ENCODE peak calls at places on chromosomes 7 and 10, in five cellular contexts. D is lower lobe of right lung, C is bronchial epithelial cell, G is AG04450, T is Calu3. M is an unnamed sample.

GRCh38 chr7:29265208-29265923 is 70.8 kb downstream of the CHN2 start:
- DNase-seq in T (no peak), G (no peak), D (no peak), C (peak), M (peak)

GRCh38 chr10:110056822-110057221 is 49.0 kb downstream of the ADD3 start:
- DNase-seq in C (no peak), D (no peak), T (no peak), G (no peak), M (no peak)

GRCh38 chr10:122419890-122420623 is 34.4 kb upstream of the ARMS2 start:
- DNase-seq in C (peak), T (no peak), G (peak), D (no peak), M (no peak)

GRCh38 chr10:36602374-36602773 is 523.0 kb upstream of the ANKRD30A start:
- DNase-seq in G (peak), C (peak), D (no peak), T (no peak), M (no peak)

GRCh38 chr10:71766717-71767419 is 6.5 kb downstream of the VSIR start:
- DNase-seq in D (peak), T (peak), C (peak), G (peak), M (peak)

GRCh38 chr10:74223755-74224530 is 72.9 kb downstream of the ADK start:
- DNase-seq in D (no peak), T (no peak), C (peak), G (no peak), M (no peak)

GRCh38 chr7:107232568-107233090 is 63.8 kb downstream of the HBP1 start:
- DNase-seq in G (peak), D (no peak), C (no peak), T (no peak), M (no peak)

GRCh38 chr7:51033722-51034530 is 251.2 kb upstream of the GRB10 start:
- DNase-seq in G (no peak), T (no peak), C (no peak), D (no peak), M (peak)

GRCh38 chr7:28138837-28139236 is 41.8 kb downstream of the JAZF1 start:
- DNase-seq in C (no peak), D (no peak), T (no peak), G (no peak), M (no peak)

GRCh38 chr10:90917231-90917967 is 3.5 kb downstream of the ANKRD1 start:
- DNase-seq in G (no peak), D (no peak), C (peak), T (no peak), M (no peak)

GRCh38 chr10:124403548-124403947 is 15.2 kb downstream of the OAT start:
- DNase-seq in C (peak), D (no peak), T (no peak), G (peak), M (no peak)

GRCh38 chr7:139341058-139341775 is at the start of gene FMC1:
- DNase-seq in T (peak), D (peak), C (peak), G (peak), M (peak)
- TF ChIP-seq CTCF in T (peak), D (peak), C (peak), G (peak), M (peak)

GRCh38 chr7:99313204-99313573 is 12.5 kb upstream of the ARPC1A start:
- DNase-seq in D (no peak), C (no peak), G (no peak), T (no peak), M (no peak)
- TF ChIP-seq CTCF in D (peak), C (no peak), G (no peak), T (no peak), M (no peak)

DNA sequence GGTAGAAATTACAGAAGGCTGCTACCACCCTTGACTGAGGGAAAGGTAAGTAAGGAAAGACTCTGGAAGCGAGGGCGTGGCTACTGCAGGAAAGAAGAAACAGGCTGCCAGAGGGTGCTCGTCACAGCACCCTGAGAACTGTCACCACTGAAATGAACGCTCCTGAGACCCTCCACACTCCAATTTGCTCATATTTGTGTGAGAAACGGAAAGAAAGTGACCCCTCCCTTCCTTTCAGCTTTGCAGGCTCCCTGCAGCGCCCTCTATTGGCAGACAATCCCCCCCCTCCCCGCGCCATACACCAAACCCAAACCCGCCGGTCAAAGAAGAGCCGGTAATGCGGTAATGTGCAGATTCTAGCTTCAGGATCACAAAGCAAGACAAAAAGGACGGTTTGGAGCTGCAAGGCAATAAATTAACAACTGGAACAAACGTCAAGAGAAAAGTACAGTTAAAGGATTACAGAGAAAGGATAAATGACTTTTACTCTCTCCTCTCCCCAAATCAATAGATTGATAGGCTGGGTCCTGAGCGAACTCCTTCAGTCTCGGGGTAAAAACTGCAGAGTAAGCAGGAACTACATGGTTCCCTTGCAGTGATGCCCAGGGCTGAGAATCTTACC is 47.7 kb downstream of the STEAP1B start:
- DNase-seq in G (no peak), D (peak), T (peak), C (peak), M (peak)
- TF ChIP-seq CTCF in G (peak), D (peak), T (peak), C (peak), M (peak)

GRCh38 chr7:129144095-129144833 is at the start of gene TSPAN33:
- DNase-seq in D (peak), G (no peak), C (peak), T (peak), M (peak)
- TF ChIP-seq CTCF in D (no peak), G (no peak), C (no peak), T (no peak), M (no peak)

DNA sequence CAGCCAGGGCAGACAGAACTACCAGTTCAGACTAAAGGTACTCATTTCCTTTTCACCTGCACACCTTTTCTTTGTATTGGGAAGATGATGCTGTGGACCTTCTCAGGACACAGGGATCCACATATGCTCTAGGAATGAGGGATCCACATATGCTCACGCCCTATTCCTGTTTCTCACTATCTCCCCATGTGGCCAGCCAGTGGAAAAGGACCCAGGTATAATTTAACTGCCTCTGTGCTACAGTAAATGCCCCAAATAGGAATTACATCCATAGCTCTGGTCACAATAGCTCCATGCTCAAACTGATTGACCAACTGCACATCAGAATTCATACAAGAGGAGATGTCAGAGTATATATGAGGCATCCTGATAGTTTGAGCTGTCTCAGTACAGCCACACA is 43.8 kb downstream of the CTTNBP2 start:
- DNase-seq in C (no peak), T (no peak), G (no peak), D (no peak), M (no peak)
- TF ChIP-seq CTCF in C (no peak), T (no peak), G (no peak), D (no peak), M (no peak)

GRCh38 chr10:28544058-28544457 is 11.1 kb downstream of the WAC start:
- DNase-seq in G (no peak), T (no peak), C (no peak), D (no peak), M (no peak)

GRCh38 chr10:28552775-28553174 is 19.9 kb downstream of the WAC start:
- DNase-seq in G (no peak), D (no peak), C (no peak), T (no peak), M (no peak)

GRCh38 chr10:28551086-28551485 is 18.2 kb downstream of the WAC start:
- DNase-seq in T (no peak), C (peak), G (no peak), D (no peak), M (no peak)

GRCh38 chr10:28545967-28546644 is 13.2 kb downstream of the WAC start:
- DNase-seq in C (no peak), G (no peak), T (no peak), D (no peak), M (no peak)

DNA sequence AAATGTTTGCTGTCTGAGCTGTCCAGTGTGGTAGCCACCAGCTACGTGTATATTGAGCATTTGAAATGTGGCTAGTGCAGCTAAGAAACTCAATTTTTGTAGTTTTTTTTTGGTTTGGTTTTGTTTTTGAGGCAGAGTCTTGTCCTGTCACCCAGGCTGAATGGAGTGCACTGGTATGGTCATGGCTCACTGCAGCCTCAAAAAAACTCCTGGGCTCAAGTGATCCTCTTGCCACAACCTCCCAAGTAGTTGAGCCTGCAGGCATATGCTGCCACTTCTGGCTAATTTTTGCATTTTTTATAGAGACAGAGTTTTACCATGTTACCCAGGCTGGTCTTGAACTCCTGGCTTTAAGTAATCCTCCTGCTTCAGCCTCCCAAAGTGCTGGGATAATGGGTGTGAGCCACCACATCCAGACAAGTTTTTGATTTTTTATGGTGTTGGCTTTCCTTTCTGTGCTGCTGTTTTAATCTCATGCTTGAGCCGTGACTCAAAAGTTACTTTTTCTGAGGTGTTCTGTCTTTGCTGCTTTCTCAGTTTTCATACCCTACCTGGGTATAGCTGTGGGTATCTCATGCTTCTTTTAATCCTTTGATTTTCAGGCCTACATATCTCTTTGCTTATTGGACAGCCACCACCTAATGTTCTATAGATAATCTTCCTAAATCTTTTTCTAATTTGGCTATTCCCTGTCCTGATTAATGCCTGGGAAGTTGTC is 16.0 kb downstream of the WAC start:
- DNase-seq in D (no peak), G (no peak), C (no peak), T (no peak), M (no peak)
- TF ChIP-seq CTCF in D (no peak), G (no peak), C (no peak), T (no peak), M (no peak)

M was measured in body of pancreas.